ENCODE peak calls at places on chromosomes 4 and X, in six cellular contexts. Y is left ventricle myocardium inferior; B is ovary; T is spleen; N is CD8-positive, alpha-beta T cell; G is GM23338. J is an unnamed sample. For H3K4me1, the result is how much of the 10 kb centered on the place peaks cover.

GRCh38 chr4:69957209-69957608 is 8.3 kb downstream of the CSN2 start:
- DNase-seq in Y (no peak), B (no peak), T (peak), N (peak), G (peak), J (no peak)

GRCh38 chrX:101390664-101391525 is at the start of gene RPL36A:
- DNase-seq in Y (peak), B (peak), T (peak), N (peak), G (peak), J (peak)

GRCh38 chrX:74351760-74352159 is 47.8 kb downstream of the ZCCHC13 start:
- DNase-seq in Y (no peak), B (no peak), T (no peak), N (no peak), G (no peak), J (no peak)

GRCh38 chr4:143256456-143256855 is 71.7 kb downstream of the USP38 start:
- DNase-seq in Y (no peak), B (no peak), T (no peak), N (no peak), G (no peak), J (no peak)

GRCh38 chrX:46220822-46221221 is 324.4 kb downstream of the ZNF674 start:
- DNase-seq in Y (no peak), B (no peak), T (no peak), N (no peak), G (no peak), J (no peak)

GRCh38 chr4:149690726-149691125 is 124.9 kb downstream of the IQCM start:
- DNase-seq in Y (no peak), B (no peak), T (no peak), N (no peak), G (peak), J (no peak)

GRCh38 chr4:157014621-157015591 is 43.3 kb upstream of the PDGFC start:
- DNase-seq in Y (no peak), B (no peak), T (no peak), N (no peak), G (peak), J (no peak)

GRCh38 chr4:72701987-72702819 is 133.2 kb upstream of the ADAMTS3 start:
- DNase-seq in Y (no peak), B (peak), T (no peak), N (no peak), G (peak), J (no peak)

GRCh38 chr4:133320576-133321170 is 171.6 kb downstream of the PCDH10 start:
- DNase-seq in Y (no peak), B (no peak), T (no peak), N (no peak), G (peak), J (no peak)

GRCh38 chr4:2090642-2091041 is 31.5 kb downstream of the NAT8L start:
- DNase-seq in Y (no peak), B (no peak), T (no peak), N (no peak), G (no peak), J (no peak)

GRCh38 chr4:53453385-53453784 is 75.9 kb downstream of the FIP1L1 start:
- DNase-seq in Y (no peak), B (no peak), T (no peak), N (no peak), G (no peak), J (no peak)

GRCh38 chr4:21769404-21770147 is 179.0 kb downstream of the KCNIP4 start:
- DNase-seq in Y (no peak), B (no peak), T (no peak), N (no peak), G (no peak), J (no peak)

GRCh38 chr4:3346146-3346545 is 53.3 kb downstream of the RGS12 start:
- DNase-seq in Y (no peak), B (peak), T (no peak), N (peak), G (peak), J (peak)

GRCh38 chr4:70559216-70559830 is 32.7 kb upstream of the AMBN start:
- DNase-seq in Y (no peak), B (peak), T (no peak), N (peak), G (peak), J (no peak)

GRCh38 chr4:8129785-8130184 is 28.8 kb downstream of the ABLIM2 start:
- DNase-seq in Y (no peak), B (no peak), T (no peak), N (no peak), G (no peak), J (no peak)

GRCh38 chr4:74962584-74962983 is 29.7 kb downstream of the PARM1 start:
- DNase-seq in Y (no peak), B (no peak), T (no peak), N (no peak), G (no peak), J (no peak)

GRCh38 chrX:17375361-17375630 is 296 bp downstream of the NHS start:
- DNase-seq in Y (no peak), B (no peak), T (no peak), N (no peak), G (no peak), J (no peak)

GRCh38 chrX:38514014-38514854 is 47.1 kb upstream of the TSPAN7 start:
- DNase-seq in Y (no peak), B (no peak), T (no peak), N (no peak), G (no peak), J (no peak)

GRCh38 chr4:116839826-116840225 is 245.6 kb downstream of the TRAM1L1 start:
- DNase-seq in Y (no peak), B (no peak), T (no peak), N (no peak), G (no peak), J (no peak)

GRCh38 chr4:86233681-86234080 is 126.2 kb downstream of the MAPK10 start:
- DNase-seq in Y (no peak), B (no peak), T (no peak), N (no peak), G (no peak), J (no peak)

GRCh38 chr4:36351082-36351666 is 69.8 kb downstream of the DTHD1 start:
- DNase-seq in Y (peak), B (no peak), T (peak), N (peak), G (peak), J (peak)

GRCh38 chrX:94612140-94612539 is 938.1 kb downstream of the FAM133A start:
- DNase-seq in Y (no peak), B (no peak), T (no peak), N (no peak), G (no peak), J (no peak)

GRCh38 chr4:155617312-155617711 is 49.3 kb upstream of the GUCY1A1 start:
- DNase-seq in Y (no peak), B (no peak), T (no peak), N (no peak), G (no peak), J (no peak)

GRCh38 chr4:185830263-185830994 is 18.4 kb upstream of the SORBS2 start:
- DNase-seq in Y (no peak), B (no peak), T (no peak), N (no peak), G (no peak), J (no peak)

GRCh38 chr4:2753444-2753843 is 2.7 kb downstream of the TNIP2 start:
- DNase-seq in Y (no peak), B (no peak), T (peak), N (no peak), G (no peak), J (no peak)

GRCh38 chr4:108635070-108635655 is 14.8 kb downstream of the RPL34 start:
- DNase-seq in Y (no peak), B (no peak), T (no peak), N (no peak), G (peak), J (no peak)

GRCh38 chr4:165580379-165580905 is 201.6 kb downstream of the CPE start:
- DNase-seq in Y (no peak), B (no peak), T (no peak), N (no peak), G (no peak), J (peak)

GRCh38 chr4:113880240-113881028 is 99.0 kb downstream of the ARSJ start:
- DNase-seq in Y (no peak), B (no peak), T (no peak), N (no peak), G (no peak), J (no peak)

GRCh38 chr4:113882668-113883067 is 96.8 kb downstream of the ARSJ start:
- DNase-seq in Y (no peak), B (no peak), T (no peak), N (no peak), G (no peak), J (no peak)

GRCh38 chr4:113881256-113881655 is 98.2 kb downstream of the ARSJ start:
- DNase-seq in Y (no peak), B (no peak), T (no peak), N (no peak), G (no peak), J (no peak)

GRCh38 chr4:113874480-113874879 is 105.0 kb downstream of the ARSJ start:
- DNase-seq in Y (no peak), B (no peak), T (no peak), N (no peak), G (no peak), J (no peak)

GRCh38 chr4:113878718-113879117 is 100.7 kb downstream of the ARSJ start:
- DNase-seq in Y (no peak), B (no peak), T (no peak), N (no peak), G (peak), J (no peak)
- TF ChIP-seq CTCF in Y (peak), B (no peak), T (no peak), N (no peak), G (peak), J (no peak)

GRCh38 chr4:127203561-127204260 is 429.0 kb upstream of the INTU start:
- DNase-seq in Y (no peak), B (no peak), T (no peak), N (no peak), G (peak), J (no peak)
- H3K4me1 ChIP-seq in Y (under half), B (under half), T (under half), N (under half), G (under half), J (under half)

GRCh38 chrX:71256051-71256450 is 2.1 kb upstream of the ZMYM3 start:
- DNase-seq in Y (no peak), B (no peak), T (no peak), N (no peak), G (no peak), J (no peak)
- H3K4me3 ChIP-seq in Y (no peak), B (no peak), T (no peak), N (no peak), G (peak), J (no peak)

DNA sequence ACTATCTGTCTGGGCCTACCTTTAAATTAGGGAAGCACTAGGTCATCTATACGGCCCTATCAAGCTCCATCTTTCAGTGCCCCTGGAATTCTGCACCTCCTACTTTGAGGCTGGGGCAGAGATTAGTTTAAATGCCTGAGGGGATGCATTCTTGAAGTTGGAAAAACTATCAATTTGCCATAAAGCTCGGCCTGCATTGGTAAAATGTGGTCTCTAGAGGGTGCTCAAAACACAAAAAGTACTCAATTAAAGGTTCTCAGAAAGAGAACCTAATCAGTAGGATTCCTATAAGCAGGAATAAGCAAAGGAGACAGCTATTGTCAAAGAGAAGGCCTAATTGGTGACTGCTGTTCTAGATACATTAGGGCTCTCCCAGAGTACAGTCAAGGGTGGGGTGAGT is 111.7 kb downstream of the AMER1 start:
- DNase-seq in Y (no peak), B (no peak), T (no peak), N (no peak), G (peak), J (no peak)
- TF ChIP-seq CTCF in Y (peak), B (no peak), T (peak), N (no peak), G (peak), J (no peak)

DNA sequence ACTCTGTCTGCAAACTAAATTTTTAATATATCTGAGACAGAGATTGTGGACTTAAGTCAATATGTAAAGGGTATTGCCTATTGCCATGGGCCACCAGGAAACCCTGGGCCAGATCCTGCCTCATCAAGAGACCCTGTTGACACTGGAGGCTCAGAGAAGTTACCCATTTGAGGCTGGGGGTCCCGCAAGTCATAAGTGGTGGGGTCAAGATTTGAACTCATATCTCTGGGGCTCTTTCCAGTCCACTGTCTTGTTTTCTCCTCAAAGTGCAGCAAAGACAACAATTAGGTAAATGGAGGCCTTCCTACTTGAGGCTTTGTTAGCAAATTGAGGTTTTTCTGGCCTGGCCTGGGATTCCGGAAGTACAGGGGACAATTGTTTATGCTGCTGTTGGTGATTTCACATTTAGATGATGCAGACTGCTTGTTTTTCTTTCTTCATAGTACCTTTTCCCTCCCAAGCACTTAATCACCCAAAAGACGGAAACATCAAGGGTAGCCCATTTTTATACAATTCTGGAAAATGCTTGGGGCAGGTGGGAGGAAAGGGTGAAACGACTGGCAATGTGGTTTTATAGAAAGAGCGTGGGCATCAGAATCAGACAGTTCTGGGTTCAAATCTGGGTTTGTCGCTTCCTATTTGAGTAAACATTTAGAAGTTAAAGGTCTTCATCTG is 160.0 kb downstream of the SMIM20 start:
- DNase-seq in Y (no peak), B (no peak), T (no peak), N (no peak), G (no peak), J (no peak)
- H3K4me1 ChIP-seq in Y (under half), B (under half), T (under half), N (under half), G (under half), J (under half)

GRCh38 chr4:174590336-174590735 is 68.0 kb upstream of the HPGD start:
- DNase-seq in Y (no peak), B (no peak), T (no peak), N (no peak), G (no peak), J (no peak)

GRCh38 chr4:174592985-174593335 is 70.7 kb upstream of the HPGD start:
- DNase-seq in Y (no peak), B (no peak), T (no peak), N (no peak), G (no peak), J (no peak)

GRCh38 chr4:174595141-174595929 is 73.0 kb upstream of the HPGD start:
- DNase-seq in Y (no peak), B (no peak), T (no peak), N (no peak), G (no peak), J (no peak)

GRCh38 chr4:174592256-174592984 is 70.1 kb upstream of the HPGD start:
- DNase-seq in Y (no peak), B (no peak), T (no peak), N (no peak), G (no peak), J (no peak)

DNA sequence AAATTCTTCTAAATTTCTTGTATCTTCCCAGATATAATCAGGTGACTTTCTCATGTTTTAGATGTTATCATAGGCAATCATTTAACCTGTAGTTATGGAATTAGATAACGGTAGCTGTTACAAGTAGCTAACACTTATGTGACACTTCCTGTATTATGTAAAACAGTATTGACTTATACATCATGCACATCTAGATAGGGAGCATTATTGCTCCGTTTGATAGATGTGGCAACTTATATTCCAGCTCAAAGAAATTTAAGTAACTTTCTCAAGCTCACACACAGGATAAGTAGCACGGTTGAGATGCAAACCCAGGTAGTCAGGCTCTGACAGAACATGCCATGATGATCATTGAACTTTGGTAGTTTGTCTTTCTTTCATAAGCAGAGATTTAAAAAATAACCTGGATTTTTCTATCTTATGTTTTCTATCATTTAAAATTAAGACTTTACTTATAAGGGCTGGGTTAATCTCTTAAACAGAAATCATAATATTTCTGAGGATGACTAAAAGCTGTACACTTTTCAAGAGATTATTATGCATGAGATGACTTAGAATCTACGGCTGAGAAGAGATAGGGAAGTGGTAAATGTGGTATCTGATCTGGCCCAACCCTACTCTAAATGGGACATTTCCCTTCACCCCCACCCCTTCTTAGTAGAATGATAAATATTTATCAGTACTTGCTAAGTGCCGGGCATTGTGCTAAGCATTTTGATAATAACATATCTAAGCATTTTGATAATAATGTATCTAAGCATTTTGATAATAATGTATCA is 69.1 kb upstream of the HPGD start:
- DNase-seq in Y (no peak), B (no peak), T (no peak), N (no peak), G (no peak), J (no peak)
- H3K4me3 ChIP-seq in Y (no peak), B (no peak), T (no peak), N (no peak), G (no peak), J (no peak)

GRCh38 chr4:141340458-141340857 is 119.8 kb downstream of the ZNF330 start:
- DNase-seq in Y (no peak), B (no peak), T (no peak), N (no peak), G (no peak), J (no peak)

GRCh38 chr4:141347738-141348524 is 127.2 kb downstream of the ZNF330 start:
- DNase-seq in Y (no peak), B (no peak), T (no peak), N (no peak), G (no peak), J (no peak)

GRCh38 chr4:141348589-141348988 is 127.9 kb downstream of the ZNF330 start:
- DNase-seq in Y (no peak), B (no peak), T (no peak), N (no peak), G (no peak), J (no peak)

GRCh38 chr4:141350122-141350904 is 129.6 kb downstream of the ZNF330 start:
- DNase-seq in Y (no peak), B (no peak), T (no peak), N (no peak), G (no peak), J (no peak)

GRCh38 chr4:141346144-141346543 is 125.4 kb downstream of the ZNF330 start:
- DNase-seq in Y (no peak), B (no peak), T (no peak), N (no peak), G (peak), J (no peak)
- TF ChIP-seq CTCF in Y (peak), B (no peak), T (peak), N (no peak), G (peak), J (peak)

DNA sequence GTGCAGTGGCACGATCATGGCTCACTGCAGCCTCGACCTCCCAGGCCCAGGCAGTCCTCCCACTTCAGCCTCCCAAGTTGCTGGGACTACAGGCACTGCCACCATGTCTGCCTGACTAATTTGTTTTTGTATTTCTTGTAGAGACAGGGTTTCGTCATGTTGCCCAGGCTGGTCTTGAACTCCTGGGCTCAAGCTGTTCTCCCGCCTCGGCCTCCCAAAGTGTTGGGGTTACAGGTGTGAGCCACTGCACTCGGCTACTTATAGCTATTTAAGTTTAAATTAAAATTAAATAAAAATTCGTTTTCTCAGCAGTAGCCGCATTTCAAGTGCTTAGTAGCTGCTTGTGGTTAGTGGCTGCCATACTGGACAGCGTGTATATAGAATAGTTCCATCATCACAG is 3.5 kb downstream of the SMAD1 start:
- DNase-seq in Y (no peak), B (no peak), T (no peak), N (no peak), G (no peak), J (no peak)
- H3K4me1 ChIP-seq in Y (half or more), B (under half), T (half or more), N (under half), G (under half), J (under half)

J was measured in right atrium auricular region.